ENCODE peak calls at places on chromosomes 3 and 15, in four cellular contexts. P, H, K and Z are unnamed samples.

GRCh38 chr15:73959012-73959581 is 32.8 kb downstream of the LOXL1 start:
- DNase-seq in P (no peak), H (no peak), K (peak; percentile 82), Z (peak; percentile 40)

GRCh38 chr15:92393287-92393993 is at the start of gene ST8SIA2:
- DNase-seq in P (peak; percentile 68), H (no peak), K (peak; percentile 88), Z (peak; percentile 39)

GRCh38 chr3:73405000-73405399 is 219.7 kb downstream of the PDZRN3 start:
- DNase-seq in P (no peak), H (no peak), K (no peak), Z (no peak)

GRCh38 chr15:59953392-59953883 is 50.7 kb upstream of the FOXB1 start:
- DNase-seq in P (peak; percentile 7), H (no peak), K (no peak), Z (no peak)

GRCh38 chr15:81299630-81300273 is 24.2 kb downstream of the STARD5 start:
- DNase-seq in P (no peak), H (no peak), K (no peak), Z (no peak)

GRCh38 chr15:80970018-80970657 is 19.5 kb downstream of the MESD start:
- DNase-seq in P (peak; percentile 84), H (peak; percentile 39), K (peak; percentile 54), Z (peak; percentile 72)

GRCh38 chr3:167913218-167913902 is 177.8 kb downstream of the SERPINI1 start:
- DNase-seq in P (peak; percentile 25), H (peak; percentile 31), K (no peak), Z (peak; percentile 73)

GRCh38 chr15:80494311-80494710 is 90.1 kb downstream of the ARNT2 start:
- DNase-seq in P (no peak), H (no peak), K (no peak), Z (peak; percentile 68)

GRCh38 chr15:80739919-80740318 is 39.3 kb upstream of the CEMIP start:
- DNase-seq in P (no peak), H (no peak), K (no peak), Z (no peak)

GRCh38 chr3:153640689-153641308 is 478.8 kb downstream of the RAP2B start:
- DNase-seq in P (peak; percentile 80), H (no peak), K (no peak), Z (no peak)

GRCh38 chr3:116517308-116517707 is 72.0 kb upstream of the LSAMP start:
- DNase-seq in P (peak; percentile 5), H (no peak), K (peak; percentile 27), Z (peak; percentile 33)

GRCh38 chr3:40546811-40547210 is 22.1 kb downstream of the ZNF621 start:
- DNase-seq in P (peak; percentile 59), H (no peak), K (no peak), Z (peak; percentile 88)

GRCh38 chr3:7820969-7821368 is 680.7 kb upstream of the LMCD1 start:
- DNase-seq in P (no peak), H (no peak), K (no peak), Z (no peak)

GRCh38 chr3:66486646-66487045 is 14.2 kb downstream of the LRIG1 start:
- DNase-seq in P (no peak), H (no peak), K (no peak), Z (peak; percentile 88)

GRCh38 chr3:170745211-170745718 is 124.7 kb downstream of the RPL22L1 start:
- DNase-seq in P (no peak), H (no peak), K (no peak), Z (peak; percentile 52)

GRCh38 chr3:152269423-152270144 is 855 bp downstream of the MBNL1 start:
- DNase-seq in P (peak; percentile 78), H (no peak), K (peak; percentile 62), Z (peak; percentile 89)

GRCh38 chr3:56364665-56365064 is 103.6 kb downstream of the ERC2 start:
- DNase-seq in P (no peak), H (no peak), K (no peak), Z (no peak)

GRCh38 chr3:172129868-172130751 is 90.7 kb downstream of the FNDC3B start:
- DNase-seq in P (peak; percentile 92), H (peak; percentile 91), K (no peak), Z (peak; percentile 98)

GRCh38 chr3:39892068-39892467 is 82.7 kb downstream of the MYRIP start:
- DNase-seq in P (no peak), H (no peak), K (no peak), Z (no peak)

GRCh38 chr3:65671004-65671403 is 367.7 kb downstream of the MAGI1 start:
- DNase-seq in P (no peak), H (no peak), K (no peak), Z (peak; percentile 15)

GRCh38 chr15:41985236-41986160 is 13.1 kb upstream of the EHD4 start:
- DNase-seq in P (no peak), H (no peak), K (no peak), Z (no peak)

GRCh38 chr15:88018865-88019626 is 237.5 kb downstream of the NTRK3 start:
- DNase-seq in P (peak; percentile 13), H (no peak), K (no peak), Z (peak; percentile 59)

GRCh38 chr15:63109498-63110290 is 12.0 kb upstream of the LACTB start:
- DNase-seq in P (peak; percentile 63), H (no peak), K (no peak), Z (no peak)

GRCh38 chr3:45673273-45673672 is 15.9 kb upstream of the SACM1L start:
- DNase-seq in P (no peak), H (no peak), K (no peak), Z (no peak)

GRCh38 chr3:127817331-127817821 is 4.9 kb downstream of the MGLL start:
- DNase-seq in P (peak; percentile 70), H (peak; percentile 78), K (no peak), Z (peak; percentile 91)

GRCh38 chr3:124381565-124382333 is 348.5 kb upstream of the UMPS start:
- DNase-seq in P (no peak), H (no peak), K (no peak), Z (peak; percentile 9)

GRCh38 chr3:13309004-13309403 is 111.1 kb downstream of the NUP210 start:
- DNase-seq in P (no peak), H (no peak), K (no peak), Z (no peak)

GRCh38 chr3:82685761-82686160 is 924.3 kb upstream of the GBE1 start:
- DNase-seq in P (no peak), H (no peak), K (no peak), Z (no peak)

GRCh38 chr3:105518806-105519418 is 152.2 kb downstream of the ALCAM start:
- DNase-seq in P (peak; percentile 70), H (peak; percentile 54), K (peak; percentile 68), Z (peak; percentile 71)

GRCh38 chr3:129461022-129461421 is 21.0 kb downstream of the IFT122 start:
- DNase-seq in P (no peak), H (no peak), K (no peak), Z (peak; percentile 89)

GRCh38 chr3:143484851-143485512 is 363.3 kb downstream of the SLC9A9 start:
- DNase-seq in P (no peak), H (peak; percentile 4), K (no peak), Z (peak; percentile 6)

GRCh38 chr3:4791358-4791757 is 187.9 kb upstream of the BHLHE40 start:
- DNase-seq in P (no peak), H (no peak), K (no peak), Z (no peak)

GRCh38 chr15:64004582-64004981 is 41.7 kb downstream of the DAPK2 start:
- DNase-seq in P (peak; percentile 85), H (peak; percentile 71), K (no peak), Z (peak; percentile 43)

GRCh38 chr15:58243083-58243482 is 104.9 kb downstream of the AQP9 start:
- DNase-seq in P (no peak), H (no peak), K (no peak), Z (no peak)

GRCh38 chr3:141379250-141379872 is 11.1 kb downstream of the ZBTB38 start:
- DNase-seq in P (no peak), H (no peak), K (peak; percentile 99), Z (no peak)

GRCh38 chr3:29683306-29683993 is 402.6 kb downstream of the RBMS3 start:
- DNase-seq in P (peak; percentile 44), H (no peak), K (no peak), Z (peak; percentile 67)

GRCh38 chr3:189353318-189353958 is 181.7 kb downstream of the TPRG1 start:
- DNase-seq in P (no peak), H (peak; percentile 16), K (no peak), Z (no peak)

GRCh38 chr3:57715672-57716071 is 22.8 kb upstream of the DENND6A start:
- DNase-seq in P (no peak), H (no peak), K (no peak), Z (no peak)
- H2AFZ ChIP-seq in P (no peak overlapping the region), H (no peak overlapping the region), K (no peak overlapping the region), Z (no peak overlapping the region)

GRCh38 chr15:100596792-100597191 is 5.2 kb downstream of the LINS1 start:
- DNase-seq in P (no peak), H (no peak), K (no peak), Z (no peak)
- TF ChIP-seq EZH2phosphoT487 in P (no peak), H (no peak), K (no peak), Z (no peak)

DNA sequence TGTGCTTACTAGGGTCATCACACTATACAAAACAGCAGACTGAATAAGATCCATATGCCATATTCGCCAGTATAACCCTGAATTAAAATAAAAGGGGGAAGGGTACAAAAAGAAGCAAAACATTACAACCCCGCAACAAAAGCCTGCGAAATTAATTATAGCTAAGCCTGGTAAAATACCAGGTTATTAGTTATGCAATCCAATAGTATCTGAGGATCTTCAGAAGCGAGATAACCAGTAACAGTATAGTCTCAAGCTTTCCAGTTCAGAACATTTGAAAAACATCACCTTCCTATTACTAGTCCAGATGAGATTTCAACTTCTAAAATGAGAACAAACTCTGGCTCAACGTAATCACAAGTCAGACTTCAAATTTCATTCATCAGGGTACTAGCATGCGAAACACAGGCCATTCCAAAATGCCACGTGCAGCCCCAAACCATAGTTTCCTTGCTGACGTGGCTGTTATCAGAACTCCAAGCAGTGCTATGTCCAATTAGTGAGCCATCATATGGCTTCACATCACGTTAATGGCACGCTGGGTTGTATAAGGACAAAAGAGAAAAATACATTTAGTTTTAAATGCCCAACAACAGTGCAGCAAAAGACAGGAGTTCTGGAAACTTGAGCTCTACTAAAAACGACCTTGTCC is 1.1 kb downstream of the SSR3 start:
- DNase-seq in P (peak; percentile 52), H (peak; percentile 1), K (peak; percentile 39), Z (peak; percentile 91)
- H2AFZ ChIP-seq in P (no peak overlapping the region), H (no peak overlapping the region), K (no peak overlapping the region), Z (no peak overlapping the region)

GRCh38 chr3:148796799-148797198 is 30.8 kb upstream of the CPB1 start:
- DNase-seq in P (peak; percentile 26), H (peak; percentile 27), K (no peak), Z (no peak)
- TF ChIP-seq EZH2phosphoT487 in P (no peak), H (no peak), K (no peak), Z (no peak)

DNA sequence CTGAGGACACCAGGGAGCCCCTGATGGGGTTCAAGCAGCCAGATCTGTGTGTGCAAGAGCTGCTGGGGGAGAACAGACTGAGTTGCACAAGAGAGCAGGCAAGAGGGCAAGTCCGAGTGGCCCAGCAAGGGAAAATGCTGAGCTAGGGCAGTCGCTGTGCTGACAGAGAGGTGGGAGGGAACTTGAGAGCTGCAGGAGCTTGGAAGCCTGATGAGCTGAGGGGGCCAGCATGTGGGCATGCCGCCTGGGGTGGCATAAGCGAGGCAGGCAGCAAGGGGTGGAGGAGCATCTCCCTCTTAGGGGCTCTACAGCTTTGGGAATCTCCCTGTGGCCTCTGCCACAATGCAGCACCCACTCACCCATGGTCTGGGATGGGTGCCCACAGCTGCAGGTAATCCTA is 4.7 kb upstream of the CORO2B start:
- DNase-seq in P (no peak), H (no peak), K (no peak), Z (no peak)
- H2AFZ ChIP-seq in P (no peak overlapping the region), H (no peak overlapping the region), K (no peak overlapping the region), Z (no peak overlapping the region)